ENCODE peak calls at places on chromosomes 13 and 19, in four cellular contexts. One of them, this sample, is unnamed.

GRCh38 chr19:8609210-8610040 is 1.1 kb downstream of the ADAMTS10 start:
- DNase-seq in mucosa of descending colon: no peak
- DNase-seq in thoracic aorta: peak
- DNase-seq in pancreas: no peak
- DNase-seq in this sample: no peak

GRCh38 chr19:11227201-11227886 is 12.1 kb upstream of the ANGPTL8 start:
- DNase-seq in mucosa of descending colon: no peak
- DNase-seq in thoracic aorta: no peak
- DNase-seq in pancreas: no peak
- DNase-seq in this sample: peak

GRCh38 chr19:11337080-11337479 is 2.4 kb downstream of the RAB3D start:
- DNase-seq in mucosa of descending colon: peak
- DNase-seq in thoracic aorta: no peak
- DNase-seq in pancreas: no peak
- DNase-seq in this sample: no peak

GRCh38 chr19:45182758-45183157 is 4.2 kb downstream of the BLOC1S3 start:
- DNase-seq in mucosa of descending colon: no peak
- DNase-seq in thoracic aorta: no peak
- DNase-seq in pancreas: no peak
- DNase-seq in this sample: no peak

GRCh38 chr13:25990801-25991200 is 61.0 kb downstream of the SHISA2 start:
- DNase-seq in mucosa of descending colon: no peak
- DNase-seq in thoracic aorta: no peak
- DNase-seq in pancreas: no peak
- DNase-seq in this sample: no peak

GRCh38 chr13:40273173-40274000 is 393.1 kb downstream of the FOXO1 start:
- DNase-seq in mucosa of descending colon: no peak
- DNase-seq in thoracic aorta: no peak
- DNase-seq in pancreas: no peak
- DNase-seq in this sample: no peak

GRCh38 chr13:106917024-106917491 is 349.1 kb upstream of the ARGLU1 start:
- DNase-seq in mucosa of descending colon: no peak
- DNase-seq in thoracic aorta: no peak
- DNase-seq in pancreas: no peak
- DNase-seq in this sample: no peak

GRCh38 chr13:105336706-105337582 is 1198.5 kb downstream of the EFNB2 start:
- DNase-seq in mucosa of descending colon: no peak
- DNase-seq in thoracic aorta: no peak
- DNase-seq in pancreas: no peak
- DNase-seq in this sample: no peak

GRCh38 chr13:21800847-21801616 is 130.2 kb downstream of the FGF9 start:
- DNase-seq in mucosa of descending colon: no peak
- DNase-seq in thoracic aorta: no peak
- DNase-seq in pancreas: no peak
- DNase-seq in this sample: no peak

GRCh38 chr19:2983351-2984195 is 6.2 kb downstream of the TLE6 start:
- DNase-seq in mucosa of descending colon: peak
- DNase-seq in thoracic aorta: no peak
- DNase-seq in pancreas: peak
- DNase-seq in this sample: peak

GRCh38 chr19:1953037-1953436 is 12.1 kb downstream of the CSNK1G2 start:
- DNase-seq in mucosa of descending colon: no peak
- DNase-seq in thoracic aorta: no peak
- DNase-seq in pancreas: no peak
- DNase-seq in this sample: no peak

GRCh38 chr19:49664171-49665070 is 1.2 kb downstream of the IRF3 start:
- DNase-seq in mucosa of descending colon: peak
- DNase-seq in thoracic aorta: peak
- DNase-seq in pancreas: peak
- DNase-seq in this sample: peak

GRCh38 chr13:51734786-51735185 is 69.2 kb downstream of the DHRS12 start:
- DNase-seq in mucosa of descending colon: no peak
- DNase-seq in thoracic aorta: no peak
- DNase-seq in pancreas: no peak
- DNase-seq in this sample: no peak

GRCh38 chr13:35630551-35631275 is 154.2 kb upstream of the MAB21L1 start:
- DNase-seq in mucosa of descending colon: no peak
- DNase-seq in thoracic aorta: no peak
- DNase-seq in pancreas: no peak
- DNase-seq in this sample: peak

GRCh38 chr13:91296011-91296410 is 51.5 kb upstream of the MIR17HG start:
- DNase-seq in mucosa of descending colon: no peak
- DNase-seq in thoracic aorta: no peak
- DNase-seq in pancreas: no peak
- DNase-seq in this sample: no peak

GRCh38 chr13:27039171-27039701 is 132.4 kb downstream of the USP12 start:
- DNase-seq in mucosa of descending colon: no peak
- DNase-seq in thoracic aorta: no peak
- DNase-seq in pancreas: no peak
- DNase-seq in this sample: no peak

GRCh38 chr13:71879129-71879535 is 12.1 kb upstream of the DACH1 start:
- DNase-seq in mucosa of descending colon: no peak
- DNase-seq in thoracic aorta: no peak
- DNase-seq in pancreas: no peak
- DNase-seq in this sample: no peak

GRCh38 chr13:73364706-73365105 is 305.9 kb downstream of the KLF5 start:
- DNase-seq in mucosa of descending colon: no peak
- DNase-seq in thoracic aorta: no peak
- DNase-seq in pancreas: no peak
- DNase-seq in this sample: no peak

GRCh38 chr19:58056861-58057260 is 2.2 kb upstream of the ZNF135 start:
- DNase-seq in mucosa of descending colon: no peak
- DNase-seq in thoracic aorta: no peak
- DNase-seq in pancreas: no peak
- DNase-seq in this sample: no peak

GRCh38 chr19:43941209-43941608 is 6.1 kb upstream of the ZNF45 start:
- DNase-seq in mucosa of descending colon: no peak
- DNase-seq in thoracic aorta: no peak
- DNase-seq in pancreas: no peak
- DNase-seq in this sample: no peak

GRCh38 chr19:34323433-34324204 is 41.4 kb upstream of the GPI start:
- DNase-seq in mucosa of descending colon: no peak
- DNase-seq in thoracic aorta: no peak
- DNase-seq in pancreas: no peak
- DNase-seq in this sample: no peak

GRCh38 chr19:13150187-13150918 is at the start of the genes IER2 and STX10:
- DNase-seq in mucosa of descending colon: peak
- DNase-seq in thoracic aorta: peak
- DNase-seq in pancreas: peak
- DNase-seq in this sample: peak

GRCh38 chr19:13150919-13151604 is 851 bp downstream of the IER2 start:
- DNase-seq in mucosa of descending colon: peak
- DNase-seq in thoracic aorta: no peak
- DNase-seq in pancreas: peak
- DNase-seq in this sample: no peak

GRCh38 chr19:13152356-13152853 is 2.2 kb downstream of the IER2 start:
- DNase-seq in mucosa of descending colon: no peak
- DNase-seq in thoracic aorta: no peak
- DNase-seq in pancreas: no peak
- DNase-seq in this sample: no peak

GRCh38 chr19:13152854-13153626 is 2.8 kb downstream of the IER2 start:
- DNase-seq in mucosa of descending colon: peak
- DNase-seq in thoracic aorta: peak
- DNase-seq in pancreas: peak
- DNase-seq in this sample: peak

GRCh38 chr19:13151605-13152355 is 1.6 kb downstream of the IER2 start:
- DNase-seq in mucosa of descending colon: peak
- DNase-seq in thoracic aorta: peak
- DNase-seq in pancreas: peak
- DNase-seq in this sample: peak
- TF ChIP-seq CTCF in mucosa of descending colon: no peak
- TF ChIP-seq CTCF in thoracic aorta: peak
- TF ChIP-seq CTCF in pancreas: no peak
- TF ChIP-seq CTCF in this sample: no peak

GRCh38 chr19:13980340-13980739 is 25.8 kb downstream of the RFX1 start:
- DNase-seq in mucosa of descending colon: peak
- DNase-seq in thoracic aorta: no peak
- DNase-seq in pancreas: no peak
- DNase-seq in this sample: no peak
- TF ChIP-seq CTCF in mucosa of descending colon: no peak
- TF ChIP-seq CTCF in thoracic aorta: no peak
- TF ChIP-seq CTCF in pancreas: no peak
- TF ChIP-seq CTCF in this sample: no peak

DNA sequence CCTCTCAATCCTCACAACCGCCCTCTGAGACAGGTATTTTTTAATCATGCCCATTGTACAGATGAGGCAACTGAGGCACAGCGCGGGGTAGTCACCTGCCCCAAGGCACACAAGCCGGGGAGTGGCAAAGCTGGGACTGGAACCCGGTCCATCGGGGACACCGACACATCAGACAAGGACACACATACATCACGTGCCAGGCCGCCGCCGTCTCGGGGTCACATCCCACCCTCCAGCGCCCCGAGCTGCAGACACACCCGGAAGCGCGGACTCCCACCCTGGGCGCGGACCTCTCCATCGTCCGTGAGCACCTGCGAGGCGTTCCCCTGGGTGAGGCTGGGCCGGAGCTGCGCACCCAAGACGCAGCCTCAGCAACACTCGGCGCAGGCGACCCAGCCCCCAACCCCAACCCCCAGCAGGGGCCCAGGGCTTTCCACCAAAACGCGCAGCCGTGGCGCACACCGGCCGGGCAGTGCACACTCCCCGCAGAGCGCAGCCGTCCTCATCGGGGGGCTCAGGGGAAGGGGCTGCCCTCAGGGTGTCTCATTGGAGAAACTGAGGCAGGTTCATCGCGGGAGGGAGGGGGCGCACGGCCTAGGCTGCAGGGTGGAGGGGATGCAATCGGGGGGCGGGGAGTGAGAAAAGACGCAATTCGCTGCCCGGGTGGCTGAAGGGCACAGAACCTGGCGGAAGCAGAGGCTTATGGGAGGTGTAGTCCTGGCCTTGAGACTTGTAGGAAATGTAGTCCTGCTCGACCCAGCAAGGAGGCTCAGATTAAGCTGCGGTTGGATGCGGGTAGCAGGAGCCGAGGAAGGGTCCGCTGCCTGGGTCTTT is 1.9 kb upstream of the LMTK3 start:
- DNase-seq in mucosa of descending colon: peak
- DNase-seq in thoracic aorta: no peak
- DNase-seq in pancreas: peak
- DNase-seq in this sample: peak
- TF ChIP-seq CTCF in mucosa of descending colon: no peak
- TF ChIP-seq CTCF in thoracic aorta: no peak
- TF ChIP-seq CTCF in pancreas: no peak
- TF ChIP-seq CTCF in this sample: no peak

GRCh38 chr13:95660981-95661581 is 15.9 kb upstream of the DNAJC3 start:
- DNase-seq in mucosa of descending colon: no peak
- DNase-seq in thoracic aorta: no peak
- DNase-seq in pancreas: no peak
- DNase-seq in this sample: peak
- TF ChIP-seq CTCF in mucosa of descending colon: peak
- TF ChIP-seq CTCF in thoracic aorta: peak
- TF ChIP-seq CTCF in pancreas: peak
- TF ChIP-seq CTCF in this sample: no peak

GRCh38 chr13:102903659-102904407 is 58.0 kb downstream of the ERCC5 start:
- DNase-seq in mucosa of descending colon: no peak
- DNase-seq in thoracic aorta: no peak
- DNase-seq in pancreas: no peak
- DNase-seq in this sample: no peak
- TF ChIP-seq CTCF in mucosa of descending colon: peak
- TF ChIP-seq CTCF in thoracic aorta: no peak
- TF ChIP-seq CTCF in pancreas: peak
- TF ChIP-seq CTCF in this sample: no peak

GRCh38 chr13:114124921-114125320 is 7.5 kb downstream of the RASA3 start:
- DNase-seq in mucosa of descending colon: no peak
- DNase-seq in thoracic aorta: no peak
- DNase-seq in pancreas: no peak
- DNase-seq in this sample: no peak
- TF ChIP-seq CTCF in mucosa of descending colon: no peak
- TF ChIP-seq CTCF in thoracic aorta: no peak
- TF ChIP-seq CTCF in pancreas: no peak
- TF ChIP-seq CTCF in this sample: no peak

GRCh38 chr13:113123226-113124150 is 889 bp downstream of the F10 start:
- DNase-seq in mucosa of descending colon: no peak
- DNase-seq in thoracic aorta: no peak
- DNase-seq in pancreas: no peak
- DNase-seq in this sample: no peak
- TF ChIP-seq CTCF in mucosa of descending colon: no peak
- TF ChIP-seq CTCF in thoracic aorta: no peak
- TF ChIP-seq CTCF in pancreas: no peak
- TF ChIP-seq CTCF in this sample: no peak